ENCODE peak calls at places on chromosome 18, in six cellular contexts. One of them, this sample, is unnamed.
A peak's percentile ranks its signal among the peaks of the same experiment; 100 is the strongest.

GRCh38 chr18:24942144-24942543 is 409.8 kb downstream of the ZNF521 start:
- DNase-seq in HTR-8/SVneo: no peak
- DNase-seq in dermis blood vessel endothelial cell: no peak
- DNase-seq in cardiac muscle cell: no peak
- DNase-seq in ovary: no peak
- DNase-seq in fibroblast of gingiva: no peak
- DNase-seq in this sample: no peak

GRCh38 chr18:45060102-45060501 is 379.4 kb downstream of the SETBP1 start:
- DNase-seq in dermis blood vessel endothelial cell: no peak
- DNase-seq in ovary: no peak
- DNase-seq in HTR-8/SVneo: no peak
- DNase-seq in fibroblast of gingiva: no peak
- DNase-seq in cardiac muscle cell: no peak
- DNase-seq in this sample: no peak

GRCh38 chr18:51527826-51528225 is 330.3 kb upstream of the MEX3C start:
- DNase-seq in dermis blood vessel endothelial cell: no peak
- DNase-seq in HTR-8/SVneo: no peak
- DNase-seq in cardiac muscle cell: no peak
- DNase-seq in ovary: no peak
- DNase-seq in fibroblast of gingiva: no peak
- DNase-seq in this sample: no peak

GRCh38 chr18:7116001-7116831 is 1.4 kb downstream of the LAMA1 start:
- DNase-seq in cardiac muscle cell: peak; percentile 60
- DNase-seq in dermis blood vessel endothelial cell: peak; percentile 3
- DNase-seq in ovary: no peak
- DNase-seq in fibroblast of gingiva: peak; percentile 21
- DNase-seq in HTR-8/SVneo: peak; percentile 41
- DNase-seq in this sample: no peak

GRCh38 chr18:2903006-2903405 is 56.2 kb downstream of the EMILIN2 start:
- DNase-seq in HTR-8/SVneo: no peak
- DNase-seq in ovary: peak; percentile 87
- DNase-seq in cardiac muscle cell: peak; percentile 45
- DNase-seq in fibroblast of gingiva: peak; percentile 70
- DNase-seq in dermis blood vessel endothelial cell: peak; percentile 15
- DNase-seq in this sample: peak; percentile 76

GRCh38 chr18:63410792-63411191 is 11.5 kb downstream of the VPS4B start:
- DNase-seq in dermis blood vessel endothelial cell: peak; percentile 59
- DNase-seq in cardiac muscle cell: no peak
- DNase-seq in fibroblast of gingiva: peak; percentile 28
- DNase-seq in HTR-8/SVneo: peak; percentile 21
- DNase-seq in ovary: no peak
- DNase-seq in this sample: peak; percentile 30

GRCh38 chr18:35582899-35583558 is 1.5 kb downstream of the GALNT1 start:
- DNase-seq in ovary: no peak
- DNase-seq in cardiac muscle cell: peak; percentile 49
- DNase-seq in dermis blood vessel endothelial cell: peak; percentile 36
- DNase-seq in HTR-8/SVneo: no peak
- DNase-seq in fibroblast of gingiva: no peak
- DNase-seq in this sample: no peak

GRCh38 chr18:57627488-57627887 is 5.9 kb upstream of the NARS1 start:
- DNase-seq in dermis blood vessel endothelial cell: peak; percentile 49
- DNase-seq in ovary: no peak
- DNase-seq in HTR-8/SVneo: no peak
- DNase-seq in cardiac muscle cell: no peak
- DNase-seq in fibroblast of gingiva: no peak
- DNase-seq in this sample: no peak

GRCh38 chr18:12461326-12461725 is 53.6 kb downstream of the PRELID3A start:
- DNase-seq in cardiac muscle cell: no peak
- DNase-seq in fibroblast of gingiva: no peak
- DNase-seq in ovary: no peak
- DNase-seq in dermis blood vessel endothelial cell: no peak
- DNase-seq in HTR-8/SVneo: no peak
- DNase-seq in this sample: no peak

GRCh38 chr18:67794512-67794911 is 278.0 kb upstream of the DSEL start:
- DNase-seq in cardiac muscle cell: no peak
- DNase-seq in dermis blood vessel endothelial cell: no peak
- DNase-seq in ovary: no peak
- DNase-seq in HTR-8/SVneo: no peak
- DNase-seq in fibroblast of gingiva: peak; percentile 5
- DNase-seq in this sample: no peak